ENCODE peak calls at places on chromosomes 1 and 21, in seven cellular contexts. N, O, E, R, V, W and Z are unnamed samples. For H3K9me3 and H3K27me3, the result is how much of the 10 kb centered on the place peaks cover.

GRCh38 chr1:11826946-11827345 is 20.6 kb downstream of the NPPA start:
- DNase-seq in N (no peak), O (no peak), E (no peak), R (no peak), V (no peak), W (no peak), Z (no peak)

GRCh38 chr1:155540000-155540874 is 22.4 kb downstream of the ASH1L start:
- DNase-seq in N (no peak), O (no peak), E (no peak), R (no peak), V (no peak), W (no peak), Z (no peak)

GRCh38 chr1:54465351-54465811 is 59.2 kb upstream of the SSBP3 start:
- DNase-seq in N (no peak), O (no peak), E (no peak), R (no peak), V (peak), W (no peak), Z (no peak)

GRCh38 chr1:218281285-218281684 is 3.8 kb upstream of the RRP15 start:
- DNase-seq in N (peak), O (no peak), E (no peak), R (no peak), V (no peak), W (no peak), Z (no peak)

GRCh38 chr1:27356277-27356627 is 10.5 kb downstream of the MAP3K6 start:
- DNase-seq in N (no peak), O (no peak), E (no peak), R (no peak), V (no peak), W (no peak), Z (no peak)

GRCh38 chr1:155127672-155128468 is at the start of gene EFNA1:
- DNase-seq in N (peak), O (peak), E (peak), R (peak), V (peak), W (peak), Z (peak)

GRCh38 chr1:112700290-112701226 is 6.4 kb downstream of the RHOC start:
- DNase-seq in N (peak), O (peak), E (peak), R (peak), V (peak), W (peak), Z (peak)

GRCh38 chr1:94280541-94280940 is 43.2 kb upstream of the ARHGAP29 start:
- DNase-seq in N (no peak), O (no peak), E (no peak), R (no peak), V (no peak), W (peak), Z (no peak)

GRCh38 chr21:44702973-44703730 is 6.2 kb downstream of the KRTAP10-12 start:
- DNase-seq in N (peak), O (no peak), E (no peak), R (no peak), V (peak), W (no peak), Z (peak)

GRCh38 chr1:5878938-5879337 is 113.3 kb downstream of the NPHP4 start:
- DNase-seq in N (no peak), O (no peak), E (no peak), R (no peak), V (no peak), W (no peak), Z (no peak)

GRCh38 chr1:110250749-110251148 is 40.6 kb downstream of the KCNC4 start:
- DNase-seq in N (no peak), O (no peak), E (no peak), R (no peak), V (no peak), W (no peak), Z (no peak)

GRCh38 chr1:8406946-8407345 is 89.0 kb downstream of the SLC45A1 start:
- DNase-seq in N (no peak), O (no peak), E (no peak), R (no peak), V (no peak), W (no peak), Z (no peak)

GRCh38 chr1:12617901-12618660 is at the start of gene DHRS3:
- DNase-seq in N (peak), O (peak), E (peak), R (peak), V (peak), W (peak), Z (peak)

GRCh38 chr1:91997607-91998195 is 32.1 kb upstream of the EPHX4 start:
- DNase-seq in N (peak), O (peak), E (no peak), R (no peak), V (peak), W (peak), Z (no peak)

GRCh38 chr1:43288058-43288784 is 2.8 kb upstream of the C1orf210 start:
- DNase-seq in N (no peak), O (no peak), E (no peak), R (no peak), V (peak), W (no peak), Z (no peak)

GRCh38 chr1:20428841-20429240 is 57.2 kb downstream of the CAMK2N1 start:
- DNase-seq in N (no peak), O (no peak), E (no peak), R (no peak), V (no peak), W (no peak), Z (no peak)

GRCh38 chr1:67476906-67477305 is 46.7 kb upstream of the SERBP1 start:
- DNase-seq in N (no peak), O (no peak), E (no peak), R (no peak), V (no peak), W (no peak), Z (no peak)

GRCh38 chr1:58434587-58434986 is 111.9 kb downstream of the OMA1 start:
- DNase-seq in N (no peak), O (no peak), E (no peak), R (no peak), V (no peak), W (no peak), Z (no peak)

GRCh38 chr1:205444931-205445652 is 10.8 kb downstream of the BLACAT1 start:
- DNase-seq in N (no peak), O (peak), E (peak), R (peak), V (no peak), W (peak), Z (no peak)

GRCh38 chr1:16189921-16190499 is 22.4 kb downstream of the ARHGEF19 start:
- DNase-seq in N (no peak), O (no peak), E (no peak), R (no peak), V (peak), W (no peak), Z (no peak)

GRCh38 chr1:77467196-77467595 is 185.4 kb downstream of the AK5 start:
- DNase-seq in N (no peak), O (no peak), E (no peak), R (no peak), V (no peak), W (no peak), Z (no peak)

GRCh38 chr1:221439008-221439733 is 302.7 kb downstream of the DUSP10 start:
- DNase-seq in N (no peak), O (no peak), E (no peak), R (no peak), V (no peak), W (peak), Z (no peak)

GRCh38 chr1:159612211-159612885 is 24.7 kb downstream of the APCS start:
- DNase-seq in N (no peak), O (no peak), E (no peak), R (no peak), V (no peak), W (no peak), Z (no peak)

GRCh38 chr1:90957497-90957896 is 64.3 kb downstream of the ZNF644 start:
- DNase-seq in N (no peak), O (no peak), E (no peak), R (no peak), V (no peak), W (no peak), Z (no peak)

GRCh38 chr1:216750031-216750627 is 26.9 kb upstream of the ESRRG start:
- DNase-seq in N (peak), O (no peak), E (no peak), R (no peak), V (peak), W (peak), Z (peak)

GRCh38 chr1:26069941-26070807 is 2.7 kb upstream of the TRIM63 start:
- DNase-seq in N (no peak), O (no peak), E (no peak), R (no peak), V (no peak), W (no peak), Z (no peak)

GRCh38 chr21:21010228-21010627 is 12.0 kb downstream of the NCAM2 start:
- DNase-seq in N (no peak), O (no peak), E (no peak), R (no peak), V (no peak), W (no peak), Z (no peak)

GRCh38 chr1:67850611-67851075 is 17.4 kb upstream of the GNG12 start:
- DNase-seq in N (no peak), O (peak), E (peak), R (peak), V (no peak), W (peak), Z (no peak)

GRCh38 chr21:25834376-25834775 is 99.6 kb downstream of the GABPA start:
- DNase-seq in N (no peak), O (no peak), E (no peak), R (no peak), V (no peak), W (peak), Z (no peak)

GRCh38 chr1:1929639-1930545 is 10.8 kb upstream of the TMEM52 start:
- DNase-seq in N (no peak), O (peak), E (peak), R (no peak), V (no peak), W (no peak), Z (no peak)

GRCh38 chr1:58619286-58620054 is 42.4 kb upstream of the TACSTD2 start:
- DNase-seq in N (no peak), O (no peak), E (peak), R (no peak), V (no peak), W (no peak), Z (no peak)

GRCh38 chr1:184919892-184920291 is 54.4 kb downstream of the NIBAN1 start:
- DNase-seq in N (no peak), O (no peak), E (no peak), R (no peak), V (no peak), W (no peak), Z (no peak)

GRCh38 chr21:38322551-38322950 is 65.8 kb downstream of the KCNJ15 start:
- DNase-seq in N (no peak), O (no peak), E (no peak), R (no peak), V (no peak), W (peak), Z (no peak)

GRCh38 chr1:21607549-21608529 is 61.3 kb downstream of the RAP1GAP start:
- DNase-seq in N (peak), O (peak), E (peak), R (peak), V (peak), W (peak), Z (peak)

GRCh38 chr1:23403038-23403336 is 21.6 kb downstream of the TCEA3 start:
- DNase-seq in N (no peak), O (no peak), E (no peak), R (no peak), V (no peak), W (peak), Z (no peak)

GRCh38 chr1:181551249-181551648 is 67.9 kb downstream of the CACNA1E start:
- DNase-seq in N (no peak), O (peak), E (no peak), R (no peak), V (no peak), W (peak), Z (no peak)

GRCh38 chr1:43293896-43294760 is 6.7 kb upstream of the TIE1 start:
- DNase-seq in N (no peak), O (peak), E (no peak), R (no peak), V (no peak), W (peak), Z (no peak)

GRCh38 chr21:46598563-46599250 is 6.2 kb downstream of the S100B start:
- DNase-seq in N (no peak), O (no peak), E (peak), R (no peak), V (peak), W (no peak), Z (no peak)

GRCh38 chr21:46597031-46597430 is 7.9 kb downstream of the S100B start:
- DNase-seq in N (no peak), O (no peak), E (no peak), R (no peak), V (no peak), W (no peak), Z (no peak)

GRCh38 chr21:46597896-46598343 is 7.0 kb downstream of the S100B start:
- DNase-seq in N (no peak), O (no peak), E (no peak), R (no peak), V (no peak), W (no peak), Z (no peak)

GRCh38 chr21:46596201-46596600 is 8.7 kb downstream of the S100B start:
- DNase-seq in N (no peak), O (no peak), E (no peak), R (no peak), V (no peak), W (no peak), Z (no peak)

DNA sequence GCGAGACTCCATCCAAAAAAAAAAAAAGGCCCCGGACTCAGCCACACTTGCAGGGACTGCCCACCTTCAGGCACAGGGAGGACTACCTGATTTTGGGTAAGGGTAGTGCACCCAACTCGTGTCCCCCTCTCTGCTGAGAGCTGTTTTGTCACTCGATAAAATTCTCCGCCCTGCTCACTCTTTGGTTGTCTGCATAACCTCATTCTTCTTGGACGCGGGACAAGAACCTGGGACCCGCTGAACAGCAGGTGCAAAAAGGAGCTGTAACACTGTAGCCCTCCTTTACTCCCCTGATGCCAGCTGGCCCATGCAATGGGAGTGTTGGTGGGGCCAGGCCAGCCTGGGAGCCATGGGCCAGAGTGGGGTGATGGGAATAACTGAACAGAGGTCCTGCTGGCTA is 10.6 kb downstream of the S100B start:
- DNase-seq in N (no peak), O (no peak), E (no peak), R (no peak), V (no peak), W (no peak), Z (no peak)
- H3K9me3 ChIP-seq in N (under half), O (under half), E (under half), R (under half), V (under half), W (under half), Z (under half)

DNA sequence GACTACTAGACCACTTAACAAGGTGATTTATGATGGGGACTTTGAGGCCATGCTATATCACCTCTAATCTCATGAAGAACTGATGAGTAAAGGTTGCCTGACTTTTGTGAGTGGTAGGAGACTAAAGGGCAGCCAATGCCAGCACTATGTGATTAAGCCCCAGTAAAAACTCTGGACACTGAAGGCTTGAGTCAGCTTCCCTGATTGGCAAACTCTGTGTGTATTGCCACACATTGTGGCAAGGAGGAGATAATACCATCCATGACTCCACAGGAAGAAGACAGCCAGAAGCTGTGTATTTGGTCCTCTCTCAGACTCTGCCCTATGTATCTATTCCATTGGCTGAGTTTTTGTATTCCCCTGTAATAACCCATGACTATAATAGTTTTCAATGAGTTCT is 413.3 kb upstream of the ZRANB2 start:
- DNase-seq in N (no peak), O (no peak), E (no peak), R (no peak), V (no peak), W (no peak), Z (no peak)
- H3K27me3 ChIP-seq in N (under half), O (under half), E (under half), R (under half), V (under half), W (under half), Z (under half)

GRCh38 chr1:151909167-151910149 is at the start of gene THEM4:
- DNase-seq in N (peak), O (peak), E (peak), R (peak), V (peak), W (peak), Z (peak)
- H3K9me3 ChIP-seq in N (under half), O (under half), E (under half), R (under half), V (under half), W (under half), Z (under half)

GRCh38 chr1:169022648-169023047 is 83.8 kb upstream of the ATP1B1 start:
- DNase-seq in N (no peak), O (no peak), E (no peak), R (no peak), V (no peak), W (no peak), Z (no peak)

GRCh38 chr1:169018751-169019150 is 87.7 kb upstream of the ATP1B1 start:
- DNase-seq in N (no peak), O (peak), E (no peak), R (no peak), V (no peak), W (no peak), Z (no peak)

GRCh38 chr1:169024255-169024654 is 82.2 kb upstream of the ATP1B1 start:
- DNase-seq in N (no peak), O (no peak), E (no peak), R (no peak), V (no peak), W (no peak), Z (no peak)

GRCh38 chr1:169019419-169020058 is 87.0 kb upstream of the ATP1B1 start:
- DNase-seq in N (no peak), O (peak), E (no peak), R (no peak), V (no peak), W (no peak), Z (no peak)

GRCh38 chr1:169020684-169021083 is 85.8 kb upstream of the ATP1B1 start:
- DNase-seq in N (no peak), O (no peak), E (no peak), R (no peak), V (no peak), W (no peak), Z (no peak)
- H3K27me3 ChIP-seq in N (under half), O (under half), E (under half), R (under half), V (under half), W (under half), Z (under half)

GRCh38 chr1:102937401-102937800 is 170.9 kb downstream of the COL11A1 start:
- DNase-seq in N (no peak), O (no peak), E (no peak), R (no peak), V (no peak), W (no peak), Z (no peak)
- H3K9me3 ChIP-seq in N (under half), O (under half), E (under half), R (under half), V (under half), W (under half), Z (under half)